ENCODE peak calls at places on chromosomes 2 and 18, in seven cellular contexts. One of them, this sample, is unnamed.

GRCh38 chr2:189635353-189635752 is 25.9 kb upstream of the ASNSD1 start:
- DNase-seq in heart right ventricle: no peak
- DNase-seq in H4: no peak
- DNase-seq in GM23248: no peak
- DNase-seq in OCI-LY7: no peak
- DNase-seq in right cardiac atrium: no peak
- DNase-seq in left lung: no peak
- DNase-seq in this sample: no peak

GRCh38 chr2:120438301-120439066 is 92.5 kb downstream of the INHBB start:
- DNase-seq in GM23248: no peak
- DNase-seq in heart right ventricle: no peak
- DNase-seq in H4: no peak
- DNase-seq in right cardiac atrium: no peak
- DNase-seq in OCI-LY7: no peak
- DNase-seq in left lung: no peak
- DNase-seq in this sample: no peak

GRCh38 chr18:77305676-77306075 is 56.0 kb downstream of the GALR1 start:
- DNase-seq in heart right ventricle: no peak
- DNase-seq in right cardiac atrium: no peak
- DNase-seq in H4: no peak
- DNase-seq in OCI-LY7: no peak
- DNase-seq in GM23248: no peak
- DNase-seq in left lung: no peak
- DNase-seq in this sample: no peak

GRCh38 chr2:160694221-160694620 is 200.6 kb upstream of the RBMS1 start:
- DNase-seq in OCI-LY7: no peak
- DNase-seq in right cardiac atrium: no peak
- DNase-seq in GM23248: no peak
- DNase-seq in left lung: no peak
- DNase-seq in heart right ventricle: no peak
- DNase-seq in H4: no peak
- DNase-seq in this sample: no peak

GRCh38 chr2:127704641-127705243 is 3.4 kb downstream of the SFT2D3 start:
- DNase-seq in GM23248: peak
- DNase-seq in right cardiac atrium: no peak
- DNase-seq in left lung: no peak
- DNase-seq in OCI-LY7: no peak
- DNase-seq in H4: no peak
- DNase-seq in heart right ventricle: no peak
- DNase-seq in this sample: no peak

GRCh38 chr2:198309673-198310280 is 505.4 kb downstream of the PLCL1 start:
- DNase-seq in H4: peak
- DNase-seq in right cardiac atrium: no peak
- DNase-seq in OCI-LY7: peak
- DNase-seq in heart right ventricle: no peak
- DNase-seq in GM23248: peak
- DNase-seq in left lung: no peak
- DNase-seq in this sample: peak

GRCh38 chr2:190626656-190627055 is 22.2 kb upstream of the NAB1 start:
- DNase-seq in OCI-LY7: no peak
- DNase-seq in H4: no peak
- DNase-seq in right cardiac atrium: no peak
- DNase-seq in GM23248: peak
- DNase-seq in heart right ventricle: no peak
- DNase-seq in left lung: no peak
- DNase-seq in this sample: no peak

GRCh38 chr2:71749671-71750101 is 296.3 kb downstream of the DYSF start:
- DNase-seq in heart right ventricle: no peak
- DNase-seq in H4: no peak
- DNase-seq in OCI-LY7: no peak
- DNase-seq in GM23248: peak
- DNase-seq in right cardiac atrium: no peak
- DNase-seq in left lung: no peak
- DNase-seq in this sample: peak

GRCh38 chr2:60386436-60386835 is 167.0 kb downstream of the BCL11A start:
- DNase-seq in OCI-LY7: no peak
- DNase-seq in left lung: no peak
- DNase-seq in heart right ventricle: no peak
- DNase-seq in right cardiac atrium: no peak
- DNase-seq in H4: no peak
- DNase-seq in GM23248: no peak
- DNase-seq in this sample: no peak

GRCh38 chr2:45166229-45166890 is 157.1 kb upstream of the SIX2 start:
- DNase-seq in left lung: no peak
- DNase-seq in right cardiac atrium: no peak
- DNase-seq in GM23248: no peak
- DNase-seq in H4: no peak
- DNase-seq in heart right ventricle: no peak
- DNase-seq in OCI-LY7: no peak
- DNase-seq in this sample: no peak

GRCh38 chr18:35386600-35387366 is 9.6 kb upstream of the ZNF396 start:
- DNase-seq in right cardiac atrium: peak
- DNase-seq in left lung: peak
- DNase-seq in OCI-LY7: peak
- DNase-seq in H4: peak
- DNase-seq in heart right ventricle: peak
- DNase-seq in GM23248: peak
- DNase-seq in this sample: peak

GRCh38 chr2:216827073-216827725 is 32.7 kb downstream of the TNP1 start:
- DNase-seq in OCI-LY7: no peak
- DNase-seq in H4: peak
- DNase-seq in left lung: no peak
- DNase-seq in heart right ventricle: no peak
- DNase-seq in right cardiac atrium: peak
- DNase-seq in GM23248: peak
- DNase-seq in this sample: no peak

GRCh38 chr18:13604751-13605150 is 121.6 kb downstream of the FAM210A start:
- DNase-seq in heart right ventricle: no peak
- DNase-seq in GM23248: no peak
- DNase-seq in right cardiac atrium: no peak
- DNase-seq in H4: no peak
- DNase-seq in left lung: no peak
- DNase-seq in OCI-LY7: no peak
- DNase-seq in this sample: no peak

GRCh38 chr18:3088444-3088843 is 75.5 kb upstream of the LPIN2 start:
- DNase-seq in heart right ventricle: no peak
- DNase-seq in OCI-LY7: no peak
- DNase-seq in H4: no peak
- DNase-seq in left lung: no peak
- DNase-seq in GM23248: no peak
- DNase-seq in right cardiac atrium: no peak
- DNase-seq in this sample: peak

GRCh38 chr2:167294031-167294774 is 405.9 kb downstream of the XIRP2 start:
- DNase-seq in GM23248: peak
- DNase-seq in H4: peak
- DNase-seq in right cardiac atrium: peak
- DNase-seq in heart right ventricle: peak
- DNase-seq in OCI-LY7: no peak
- DNase-seq in left lung: no peak
- DNase-seq in this sample: no peak

This sample was measured in SJCRH30.